ENCODE peak calls at places on chromosomes 2 and 18, in five cellular contexts. E is GM19239; A is activated CD4-positive, alpha-beta T cell treated with anti-CD3 and anti-CD28 coated beads, Interleukin-2, amount 50 U/mL, for 4 hours; D is endothelial cell; Y is BE2C. V is an unnamed sample.

GRCh38 chr2:135773319-135773718 is 31.7 kb downstream of the UBXN4 start:
- DNase-seq in Y (no peak), D (no peak), A (no peak), E (no peak), V (no peak)

GRCh38 chr18:13629841-13630747 is 96.3 kb downstream of the FAM210A start:
- DNase-seq in A (peak), D (peak), E (peak), Y (peak), V (peak)

GRCh38 chr18:23200751-23201150 is 65.5 kb downstream of the CABLES1 start:
- DNase-seq in E (no peak), Y (peak), D (no peak), A (no peak), V (peak)

GRCh38 chr2:70508711-70509462 is 44.7 kb downstream of the TGFA start:
- DNase-seq in Y (no peak), E (no peak), A (no peak), D (no peak), V (no peak)

GRCh38 chr2:58497189-58497588 is 256.1 kb upstream of the FANCL start:
- DNase-seq in D (no peak), Y (no peak), A (no peak), E (no peak), V (peak)

GRCh38 chr2:30655660-30656059 is 151.6 kb downstream of the CAPN13 start:
- DNase-seq in A (no peak), D (no peak), E (no peak), Y (no peak), V (no peak)

GRCh38 chr2:190696792-190697398 is 48.0 kb downstream of the NAB1 start:
- DNase-seq in A (no peak), E (no peak), Y (no peak), D (no peak), V (peak)

GRCh38 chr2:43303889-43304288 is 77.5 kb upstream of the ZFP36L2 start:
- DNase-seq in D (no peak), Y (no peak), E (no peak), A (no peak), V (no peak)

GRCh38 chr2:230660294-230661060 is 52.2 kb upstream of the CAB39 start:
- DNase-seq in Y (no peak), A (no peak), D (no peak), E (no peak), V (no peak)

GRCh38 chr2:146807568-146808168 is 1037.2 kb upstream of the ACVR2A start:
- DNase-seq in Y (no peak), D (no peak), A (no peak), E (no peak), V (peak)

GRCh38 chr18:79769698-79770500 is 27.8 kb upstream of the KCNG2 start:
- DNase-seq in A (no peak), D (no peak), Y (no peak), E (no peak), V (no peak)

GRCh38 chr2:179274749-179275148 is 10.1 kb upstream of the SESTD1 start:
- DNase-seq in D (no peak), Y (no peak), A (no peak), E (no peak), V (no peak)

GRCh38 chr18:11981633-11982366 is 493 bp downstream of the IMPA2 start:
- DNase-seq in D (peak), A (no peak), E (no peak), Y (no peak), V (peak)

GRCh38 chr2:84938194-84938879 is 32.6 kb upstream of the KCMF1 start:
- DNase-seq in D (no peak), A (peak), E (no peak), Y (no peak), V (no peak)

GRCh38 chr18:79523221-79523737 is 127.5 kb downstream of the NFATC1 start:
- DNase-seq in E (no peak), Y (no peak), A (peak), D (no peak), V (no peak)

GRCh38 chr2:86274918-86275275 is 62.5 kb downstream of the REEP1 start:
- DNase-seq in D (no peak), Y (peak), A (no peak), E (no peak), V (no peak)

GRCh38 chr2:237253046-237253723 is 160.8 kb downstream of the COL6A3 start:
- DNase-seq in D (no peak), E (no peak), Y (no peak), A (no peak), V (no peak)

GRCh38 chr2:6372317-6372903 is 493.3 kb downstream of the CMPK2 start:
- DNase-seq in Y (no peak), D (no peak), A (no peak), E (no peak), V (no peak)

GRCh38 chr2:212711851-212712250 is 173.2 kb upstream of the ERBB4 start:
- DNase-seq in A (no peak), E (no peak), Y (no peak), D (no peak), V (no peak)

GRCh38 chr2:135913726-135914365 is 37.6 kb upstream of the MCM6 start:
- DNase-seq in Y (peak), A (peak), E (no peak), D (peak), V (peak)

GRCh38 chr2:241852116-241852980 is 6.3 kb downstream of the PDCD1 start:
- DNase-seq in D (no peak), A (no peak), Y (peak), E (no peak), V (no peak)

GRCh38 chr2:38716185-38716584 is 35.0 kb downstream of the SRSF7 start:
- DNase-seq in Y (no peak), D (no peak), E (no peak), A (no peak), V (no peak)

GRCh38 chr2:24327988-24328387 is 32.3 kb downstream of the ITSN2 start:
- DNase-seq in D (no peak), A (no peak), E (no peak), Y (no peak), V (peak)

GRCh38 chr18:59039449-59039848 is 100.2 kb upstream of the SEC11C start:
- DNase-seq in Y (no peak), D (no peak), A (no peak), E (no peak), V (no peak)

GRCh38 chr2:217356795-217357194 is 496.9 kb upstream of the TNP1 start:
- DNase-seq in D (no peak), Y (no peak), E (no peak), A (no peak), V (no peak)

GRCh38 chr2:14756122-14756541 is 123.6 kb downstream of the LRATD1 start:
- DNase-seq in A (no peak), Y (no peak), D (no peak), E (no peak), V (no peak)

GRCh38 chr2:189149981-189150380 is 29.6 kb downstream of the COL5A2 start:
- DNase-seq in A (no peak), E (no peak), D (no peak), Y (no peak), V (no peak)

GRCh38 chr2:190615555-190616200 is 33.2 kb upstream of the NAB1 start:
- DNase-seq in Y (no peak), A (no peak), D (no peak), E (no peak), V (no peak)

GRCh38 chr2:26244479-26245230 is at the start of the genes HADHA and HADHB:
- DNase-seq in Y (peak), A (peak), E (peak), D (peak), V (peak)

GRCh38 chr18:63604791-63605567 is 17.8 kb downstream of the SERPINB13 start:
- DNase-seq in A (no peak), D (no peak), E (no peak), Y (no peak), V (no peak)

GRCh38 chr2:133972786-133973185 is 281.1 kb upstream of the MGAT5 start:
- DNase-seq in Y (no peak), A (no peak), D (no peak), E (no peak), V (no peak)

V was measured in neural progenitor cell.